ENCODE peak calls at places on chromosomes 6 and 20, in four cellular contexts. One of them, this sample, is unnamed.
A peak's percentile ranks its signal among the peaks of the same experiment; 100 is the strongest.

GRCh38 chr6:1382883-1383728 is 6.3 kb upstream of the FOXF2 start:
- DNase-seq in WTC11: peak; percentile 64
- DNase-seq in SK-N-SH: no peak
- DNase-seq in HCT116: no peak
- DNase-seq in this sample: no peak

GRCh38 chr6:108800510-108800909 is 47.7 kb upstream of the ARMC2 start:
- DNase-seq in WTC11: no peak
- DNase-seq in SK-N-SH: no peak
- DNase-seq in HCT116: no peak
- DNase-seq in this sample: no peak

GRCh38 chr20:561437-562231 is 18.0 kb upstream of the CSNK2A1 start:
- DNase-seq in WTC11: peak; percentile 83
- DNase-seq in SK-N-SH: peak; percentile 83
- DNase-seq in HCT116: peak; percentile 73
- DNase-seq in this sample: peak; percentile 51

GRCh38 chr6:111823831-111824607 is 49.2 kb downstream of the FYN start:
- DNase-seq in WTC11: no peak
- DNase-seq in SK-N-SH: no peak
- DNase-seq in HCT116: no peak
- DNase-seq in this sample: no peak

GRCh38 chr20:45337367-45338120 is 10.7 kb downstream of the SDC4 start:
- DNase-seq in WTC11: no peak
- DNase-seq in SK-N-SH: no peak
- DNase-seq in HCT116: no peak
- DNase-seq in this sample: peak; percentile 61

GRCh38 chr6:87968435-87969278 is 79.0 kb upstream of the SPACA1 start:
- DNase-seq in WTC11: peak; percentile 27
- DNase-seq in SK-N-SH: peak; percentile 30
- DNase-seq in HCT116: no peak
- DNase-seq in this sample: no peak

GRCh38 chr6:3943373-3943772 is 94.2 kb downstream of the FAM50B start:
- DNase-seq in WTC11: no peak
- DNase-seq in SK-N-SH: no peak
- DNase-seq in HCT116: no peak
- DNase-seq in this sample: no peak

GRCh38 chr20:23090147-23090546 is 4.0 kb upstream of the CD93 start:
- DNase-seq in WTC11: peak; percentile 48
- DNase-seq in SK-N-SH: no peak
- DNase-seq in HCT116: no peak
- DNase-seq in this sample: peak; percentile 27

GRCh38 chr6:155066371-155066770 is 71.3 kb downstream of the TIAM2 start:
- DNase-seq in WTC11: no peak
- DNase-seq in SK-N-SH: no peak
- DNase-seq in HCT116: no peak
- DNase-seq in this sample: no peak

GRCh38 chr20:52779125-52779524 is 193.0 kb upstream of the TSHZ2 start:
- DNase-seq in WTC11: no peak
- DNase-seq in SK-N-SH: no peak
- DNase-seq in HCT116: no peak
- DNase-seq in this sample: no peak

GRCh38 chr6:109526905-109527628 is 44.0 kb upstream of the ZBTB24 start:
- DNase-seq in WTC11: peak; percentile 58
- DNase-seq in SK-N-SH: peak; percentile 46
- DNase-seq in HCT116: peak; percentile 69
- DNase-seq in this sample: peak; percentile 80

GRCh38 chr20:20130399-20130798 is 78.1 kb downstream of the CFAP61 start:
- DNase-seq in WTC11: no peak
- DNase-seq in SK-N-SH: no peak
- DNase-seq in HCT116: peak; percentile 33
- DNase-seq in this sample: no peak

GRCh38 chr6:78031228-78031627 is 378.4 kb downstream of the MEI4 start:
- DNase-seq in WTC11: no peak
- DNase-seq in SK-N-SH: no peak
- DNase-seq in HCT116: no peak
- DNase-seq in this sample: no peak

GRCh38 chr20:31719644-31720485 is 2.8 kb downstream of the BCL2L1 start:
- DNase-seq in WTC11: peak; percentile 52
- DNase-seq in SK-N-SH: no peak
- DNase-seq in HCT116: no peak
- DNase-seq in this sample: peak; percentile 38

GRCh38 chr6:109739671-109740070 is 48.6 kb downstream of the FIG4 start:
- DNase-seq in WTC11: no peak
- DNase-seq in SK-N-SH: no peak
- DNase-seq in HCT116: no peak
- DNase-seq in this sample: no peak

GRCh38 chr6:13427838-13428527 is 59.4 kb downstream of the GFOD1 start:
- DNase-seq in WTC11: peak; percentile 33
- DNase-seq in SK-N-SH: no peak
- DNase-seq in HCT116: no peak
- DNase-seq in this sample: peak; percentile 34

GRCh38 chr6:18177566-18177965 is 22.3 kb downstream of the KDM1B start:
- DNase-seq in WTC11: no peak
- DNase-seq in SK-N-SH: no peak
- DNase-seq in HCT116: no peak
- DNase-seq in this sample: no peak

GRCh38 chr20:63315240-63315981 is 22.4 kb downstream of the COL20A1 start:
- DNase-seq in WTC11: no peak
- DNase-seq in SK-N-SH: no peak
- DNase-seq in HCT116: no peak
- DNase-seq in this sample: no peak

GRCh38 chr6:88870728-88871330 is 92.6 kb downstream of the RNGTT start:
- DNase-seq in WTC11: no peak
- DNase-seq in SK-N-SH: peak; percentile 29
- DNase-seq in HCT116: peak; percentile 29
- DNase-seq in this sample: peak; percentile 36

GRCh38 chr6:111663232-111663631 is 57.6 kb upstream of the TRAF3IP2 start:
- DNase-seq in WTC11: peak; percentile 29
- DNase-seq in SK-N-SH: peak; percentile 33
- DNase-seq in HCT116: no peak
- DNase-seq in this sample: no peak

GRCh38 chr20:62623488-62624324 is 18.6 kb upstream of the SLCO4A1 start:
- DNase-seq in WTC11: peak; percentile 90
- DNase-seq in SK-N-SH: peak; percentile 93
- DNase-seq in HCT116: peak; percentile 73
- DNase-seq in this sample: peak; percentile 99

DNA sequence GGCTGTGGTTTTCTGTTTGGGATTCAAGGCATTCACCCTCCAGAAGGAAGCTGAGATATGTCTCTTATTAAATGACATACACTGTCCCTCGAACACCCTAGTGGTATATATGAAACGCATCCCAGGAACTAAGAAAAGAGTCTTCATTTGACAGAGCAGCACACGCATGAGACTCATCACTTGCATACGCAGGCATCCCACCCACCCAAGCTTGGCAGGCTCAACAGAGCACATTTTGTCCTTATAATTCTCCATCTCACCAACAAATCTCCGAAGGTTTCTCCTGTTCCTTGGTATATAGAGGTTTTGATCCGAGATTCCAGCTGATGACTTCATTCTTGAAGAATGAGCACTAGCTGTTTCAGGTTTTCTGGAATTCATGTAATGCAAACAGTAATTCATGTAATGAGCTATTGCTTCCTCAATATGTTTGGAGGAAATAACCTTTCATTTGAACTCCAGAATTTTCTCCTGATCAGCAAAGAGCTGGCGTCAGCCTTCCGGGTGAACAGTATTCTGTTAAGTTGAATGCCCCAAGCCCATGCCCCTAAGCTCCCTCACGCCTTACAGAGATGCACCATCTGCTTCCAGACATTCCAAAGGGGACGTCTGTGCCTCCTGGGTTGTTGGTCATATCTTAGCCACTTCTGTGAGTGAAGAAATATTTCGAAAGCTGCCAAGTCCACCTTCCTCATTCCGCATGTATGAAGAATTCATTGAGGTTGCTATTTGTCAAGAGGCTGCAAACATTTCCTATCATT is 66.0 kb upstream of the CDH4 start:
- DNase-seq in WTC11: no peak
- DNase-seq in SK-N-SH: no peak
- DNase-seq in HCT116: no peak
- DNase-seq in this sample: no peak
- TF ChIP-seq MAX in WTC11: no peak
- TF ChIP-seq MAX in SK-N-SH: no peak
- TF ChIP-seq MAX in HCT116: no peak
- TF ChIP-seq MAX in this sample: no peak

GRCh38 chr20:48159156-48159971 is 374.1 kb upstream of the SULF2 start:
- DNase-seq in WTC11: no peak
- DNase-seq in SK-N-SH: peak; percentile 78
- DNase-seq in HCT116: no peak
- DNase-seq in this sample: no peak

GRCh38 chr20:48155231-48155630 is 369.9 kb upstream of the SULF2 start:
- DNase-seq in WTC11: no peak
- DNase-seq in SK-N-SH: no peak
- DNase-seq in HCT116: no peak
- DNase-seq in this sample: no peak

GRCh38 chr20:48156951-48157700 is 371.8 kb upstream of the SULF2 start:
- DNase-seq in WTC11: no peak
- DNase-seq in SK-N-SH: no peak
- DNase-seq in HCT116: no peak
- DNase-seq in this sample: no peak

GRCh38 chr20:48156521-48156920 is 371.2 kb upstream of the SULF2 start:
- DNase-seq in WTC11: no peak
- DNase-seq in SK-N-SH: no peak
- DNase-seq in HCT116: no peak
- DNase-seq in this sample: no peak

DNA sequence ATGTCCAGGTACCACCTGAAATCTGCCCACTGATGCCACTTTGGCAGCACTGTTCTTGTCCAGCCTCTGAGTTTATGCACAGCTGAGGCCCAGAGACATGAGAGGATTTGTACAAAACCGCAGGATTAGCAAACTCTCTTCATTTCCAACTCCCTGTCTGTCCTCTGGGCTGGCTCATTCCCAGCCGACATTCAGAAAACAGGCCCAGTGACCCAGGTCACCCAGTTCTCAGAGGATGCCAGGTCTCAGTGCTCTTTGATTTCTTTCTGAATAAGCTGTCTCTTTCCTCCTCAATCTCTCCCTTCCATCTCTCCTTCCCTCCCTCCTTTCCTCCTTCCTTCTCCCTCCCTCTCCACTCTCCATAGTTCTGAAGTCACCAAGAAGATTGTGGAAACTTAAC is 372.7 kb upstream of the SULF2 start:
- DNase-seq in WTC11: no peak
- DNase-seq in SK-N-SH: no peak
- DNase-seq in HCT116: no peak
- DNase-seq in this sample: no peak
- TF ChIP-seq MAX in WTC11: no peak
- TF ChIP-seq MAX in SK-N-SH: no peak
- TF ChIP-seq MAX in HCT116: no peak
- TF ChIP-seq MAX in this sample: no peak

DNA sequence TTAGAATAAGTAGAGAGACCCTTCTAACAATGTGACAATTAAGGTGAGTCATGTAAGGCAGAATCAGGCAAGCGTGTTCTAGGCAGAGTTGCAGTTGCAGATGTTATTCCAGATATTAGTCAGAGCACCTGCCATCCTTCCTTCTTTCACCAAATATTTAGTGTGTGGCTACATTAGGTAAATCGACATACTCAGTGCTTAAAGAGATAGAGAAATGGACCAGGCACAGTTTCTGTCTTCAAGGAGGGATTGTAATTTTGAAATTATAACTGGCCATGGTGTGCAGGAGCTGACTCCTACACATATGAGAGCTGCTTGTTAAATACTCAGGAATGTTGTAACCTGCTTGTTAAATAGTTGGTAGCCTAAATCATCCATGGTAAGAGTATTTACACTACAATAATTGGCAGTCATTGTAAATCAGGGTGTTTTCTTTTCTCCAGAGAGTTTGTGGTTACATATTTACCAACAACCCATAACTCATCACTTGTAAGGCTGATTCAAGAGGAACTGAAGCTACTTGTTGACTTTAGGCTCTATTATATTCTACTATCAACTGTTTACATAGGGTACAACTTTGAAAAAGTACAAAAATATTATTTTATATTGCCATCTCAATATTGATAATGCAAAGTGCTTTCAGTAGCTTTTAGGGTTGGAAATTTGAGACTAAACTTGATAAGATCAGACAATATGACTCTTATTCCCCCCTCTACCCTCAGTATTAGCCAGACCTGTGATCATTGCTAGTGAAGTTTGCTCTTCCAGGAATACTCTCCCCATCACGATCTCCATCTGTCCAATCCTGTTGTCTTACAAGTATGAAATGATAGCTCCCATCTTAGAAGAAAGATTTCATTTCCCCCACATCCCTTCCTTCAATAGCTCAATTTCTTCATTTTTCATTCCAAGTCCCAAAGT is 607.1 kb downstream of the COL12A1 start:
- DNase-seq in WTC11: no peak
- DNase-seq in SK-N-SH: no peak
- DNase-seq in HCT116: no peak
- DNase-seq in this sample: no peak
- TF ChIP-seq MAX in WTC11: no peak
- TF ChIP-seq MAX in SK-N-SH: no peak
- TF ChIP-seq MAX in HCT116: no peak
- TF ChIP-seq MAX in this sample: no peak

GRCh38 chr20:17748279-17748678 is 48.5 kb downstream of the BANF2 start:
- DNase-seq in WTC11: no peak
- DNase-seq in SK-N-SH: no peak
- DNase-seq in HCT116: no peak
- DNase-seq in this sample: no peak
- TF ChIP-seq MAX in WTC11: no peak
- TF ChIP-seq MAX in SK-N-SH: no peak
- TF ChIP-seq MAX in HCT116: no peak
- TF ChIP-seq MAX in this sample: no peak

DNA sequence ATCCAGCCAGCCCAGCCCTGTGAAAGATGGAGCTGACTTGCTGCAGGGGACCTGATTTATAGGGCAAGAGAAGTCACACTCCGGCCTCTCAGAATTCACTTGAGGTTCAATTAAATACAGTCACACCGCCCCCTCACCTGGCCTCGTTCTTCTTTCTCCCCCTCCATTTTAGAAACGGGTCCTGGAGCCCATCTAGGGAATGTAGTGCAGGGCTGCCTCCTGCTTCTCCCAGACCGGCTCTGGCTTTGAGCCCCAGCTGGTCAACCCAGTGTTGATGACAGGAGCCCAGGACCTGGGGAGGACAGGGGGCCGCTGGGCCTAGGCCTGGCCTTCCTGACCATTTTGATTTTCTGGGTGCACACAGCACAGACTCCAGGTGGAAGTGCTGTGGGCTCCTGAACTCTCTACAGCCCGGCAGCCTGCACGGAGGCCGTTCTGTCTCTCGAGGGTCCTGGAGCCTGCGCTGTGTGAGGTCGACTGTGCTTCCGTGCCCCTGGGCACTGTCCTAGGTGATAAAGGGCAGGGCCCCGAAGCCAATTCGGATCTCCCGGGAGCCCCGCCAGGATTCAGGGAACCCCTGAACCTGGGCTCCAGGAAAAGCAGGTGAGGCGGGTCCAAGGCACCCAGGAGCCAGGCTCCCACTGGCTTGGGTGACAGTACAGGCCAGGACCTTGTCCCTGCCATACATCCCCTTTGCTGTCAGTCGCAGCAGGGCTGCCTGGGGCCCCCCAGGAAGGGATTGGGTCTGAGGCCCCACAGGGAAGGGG is 23.3 kb downstream of the NPEPL1 start:
- DNase-seq in WTC11: no peak
- DNase-seq in SK-N-SH: peak; percentile 25
- DNase-seq in HCT116: no peak
- DNase-seq in this sample: no peak
- TF ChIP-seq MAX in WTC11: no peak
- TF ChIP-seq MAX in SK-N-SH: no peak
- TF ChIP-seq MAX in HCT116: no peak
- TF ChIP-seq MAX in this sample: no peak

This sample was measured in K562.